ENCODE peak calls at places on chromosomes 2 and 18, in eight cellular contexts. F, B, G, P, R, L, M and S are unnamed samples.

GRCh38 chr2:232885264-232885961 is 15.3 kb downstream of the SNORC start:
- DNase-seq in F (no peak), B (no peak), G (peak), P (no peak), R (no peak), L (no peak), M (no peak), S (no peak)

GRCh38 chr2:128445533-128445900 is 126.8 kb upstream of the HS6ST1 start:
- DNase-seq in F (no peak), B (no peak), G (no peak), P (no peak), R (no peak), L (no peak), M (no peak), S (no peak)

GRCh38 chr18:57943723-57944122 is 100.3 kb upstream of the NEDD4L start:
- DNase-seq in F (no peak), B (peak), G (no peak), P (no peak), R (no peak), L (no peak), M (peak), S (no peak)

GRCh38 chr2:235390108-235390815 is 103.6 kb upstream of the AGAP1 start:
- DNase-seq in F (no peak), B (peak), G (peak), P (no peak), R (no peak), L (peak), M (peak), S (no peak)

GRCh38 chr2:225041871-225042799 is at the start of gene DOCK10:
- DNase-seq in F (no peak), B (peak), G (no peak), P (peak), R (peak), L (peak), M (no peak), S (no peak)

GRCh38 chr2:120678251-120678650 is 57.4 kb upstream of the GLI2 start:
- DNase-seq in F (no peak), B (peak), G (no peak), P (no peak), R (no peak), L (no peak), M (no peak), S (no peak)

GRCh38 chr2:63378589-63378988 is 209.7 kb downstream of the WDPCP start:
- DNase-seq in F (no peak), B (no peak), G (peak), P (no peak), R (no peak), L (no peak), M (no peak), S (no peak)

GRCh38 chr18:1012775-1013174 is 108.1 kb downstream of the ADCYAP1 start:
- DNase-seq in F (no peak), B (no peak), G (no peak), P (no peak), R (no peak), L (no peak), M (no peak), S (no peak)

GRCh38 chr18:49227456-49227855 is 233.0 kb downstream of the DYM start:
- DNase-seq in F (no peak), B (no peak), G (no peak), P (no peak), R (no peak), L (peak), M (no peak), S (no peak)

GRCh38 chr18:3061581-3062416 is 48.9 kb upstream of the LPIN2 start:
- DNase-seq in F (no peak), B (peak), G (no peak), P (no peak), R (no peak), L (peak), M (no peak), S (no peak)

GRCh38 chr2:28232267-28232666 is 160.4 kb upstream of the FOSL2 start:
- DNase-seq in F (no peak), B (no peak), G (no peak), P (no peak), R (no peak), L (no peak), M (no peak), S (no peak)

GRCh38 chr2:120442541-120442922 is 96.6 kb downstream of the INHBB start:
- DNase-seq in F (no peak), B (no peak), G (no peak), P (no peak), R (no peak), L (no peak), M (no peak), S (peak)

GRCh38 chr18:63963610-63964256 is 6.1 kb upstream of the SERPINB8 start:
- DNase-seq in F (no peak), B (peak), G (peak), P (no peak), R (peak), L (peak), M (peak), S (no peak)

GRCh38 chr2:191866675-191867506 is 20.0 kb upstream of the CAVIN2 start:
- DNase-seq in F (no peak), B (peak), G (peak), P (no peak), R (no peak), L (no peak), M (peak), S (peak)

GRCh38 chr18:78769502-78770113 is 210.0 kb upstream of the SALL3 start:
- DNase-seq in F (no peak), B (no peak), G (no peak), P (no peak), R (no peak), L (no peak), M (no peak), S (no peak)

GRCh38 chr2:106065983-106066826 is 127.9 kb downstream of the UXS1 start:
- DNase-seq in F (no peak), B (no peak), G (no peak), P (no peak), R (peak), L (no peak), M (no peak), S (no peak)

GRCh38 chr2:239671916-239672849 is 271.4 kb upstream of the HDAC4 start:
- DNase-seq in F (no peak), B (no peak), G (no peak), P (no peak), R (no peak), L (no peak), M (no peak), S (no peak)

GRCh38 chr2:226446406-226447001 is 353.1 kb downstream of the IRS1 start:
- DNase-seq in F (no peak), B (peak), G (no peak), P (no peak), R (no peak), L (no peak), M (no peak), S (no peak)

GRCh38 chr2:23565814-23566213 is 180.8 kb downstream of the KLHL29 start:
- DNase-seq in F (no peak), B (no peak), G (no peak), P (peak), R (no peak), L (no peak), M (no peak), S (no peak)

GRCh38 chr2:134287323-134287722 is 33.5 kb downstream of the MGAT5 start:
- DNase-seq in F (no peak), B (no peak), G (no peak), P (no peak), R (no peak), L (no peak), M (no peak), S (no peak)

GRCh38 chr2:14884651-14885050 is 252.1 kb downstream of the LRATD1 start:
- DNase-seq in F (no peak), B (no peak), G (no peak), P (no peak), R (no peak), L (no peak), M (no peak), S (no peak)

GRCh38 chr2:105647731-105648130 is 97.0 kb upstream of the NCK2 start:
- DNase-seq in F (no peak), B (no peak), G (no peak), P (no peak), R (no peak), L (no peak), M (no peak), S (no peak)